ENCODE peak calls at places on chromosome 10, in seven cellular contexts. D is aorta; N is SK-N-SH; Y is esophagus squamous epithelium; G is HCT116; X is CD8-positive, alpha-beta memory T cell; I is transverse colon. A is an unnamed sample.

GRCh38 chr10:32197423-32197822 is 141.2 kb upstream of the KIF5B start:
- DNase-seq in D (no peak), N (no peak), Y (no peak), G (no peak), X (no peak), I (no peak), A (no peak)

GRCh38 chr10:73907841-73908517 is 3.0 kb upstream of the PLAU start:
- DNase-seq in D (peak), N (no peak), Y (no peak), G (no peak), X (no peak), I (peak), A (no peak)

GRCh38 chr10:118698421-118698820 is 56.3 kb downstream of the CACUL1 start:
- DNase-seq in D (peak), N (peak), Y (no peak), G (peak), X (peak), I (peak), A (no peak)

GRCh38 chr10:12875100-12875499 is 126.4 kb downstream of the CCDC3 start:
- DNase-seq in D (peak), N (no peak), Y (no peak), G (no peak), X (no peak), I (no peak), A (no peak)

GRCh38 chr10:125656523-125656922 is 26.4 kb downstream of the TEX36 start:
- DNase-seq in D (no peak), N (no peak), Y (no peak), G (no peak), X (no peak), I (no peak), A (no peak)

GRCh38 chr10:21368728-21369425 is 156.6 kb downstream of the SKIDA1 start:
- DNase-seq in D (no peak), N (no peak), Y (no peak), G (no peak), X (no peak), I (no peak), A (no peak)

GRCh38 chr10:74928742-74929191 is 102.4 kb downstream of the KAT6B start:
- DNase-seq in D (no peak), N (no peak), Y (no peak), G (no peak), X (no peak), I (no peak), A (no peak)

GRCh38 chr10:73908853-73909611 is 1.9 kb upstream of the PLAU start:
- DNase-seq in D (peak), N (no peak), Y (no peak), G (no peak), X (peak), I (peak), A (peak)

GRCh38 chr10:113517165-113517892 is 35.5 kb upstream of the HABP2 start:
- DNase-seq in D (no peak), N (no peak), Y (no peak), G (no peak), X (no peak), I (no peak), A (no peak)

GRCh38 chr10:49220031-49220430 is 31.8 kb upstream of the TMEM273 start:
- DNase-seq in D (no peak), N (no peak), Y (no peak), G (no peak), X (no peak), I (no peak), A (no peak)

GRCh38 chr10:132893090-132893489 is 49.3 kb downstream of the CFAP46 start:
- DNase-seq in D (no peak), N (no peak), Y (no peak), G (no peak), X (no peak), I (no peak), A (no peak)

GRCh38 chr10:87589653-87590052 is 70.0 kb upstream of the PAPSS2 start:
- DNase-seq in D (no peak), N (no peak), Y (no peak), G (no peak), X (no peak), I (no peak), A (no peak)

GRCh38 chr10:132141526-132142395 is 45.0 kb upstream of the DPYSL4 start:
- DNase-seq in D (peak), N (no peak), Y (no peak), G (no peak), X (no peak), I (no peak), A (no peak)

GRCh38 chr10:43130756-43131155 is 7.5 kb upstream of the CSGALNACT2 start:
- DNase-seq in D (peak), N (peak), Y (no peak), G (no peak), X (no peak), I (no peak), A (peak)

GRCh38 chr10:6086375-6087233 is 2.2 kb upstream of the RBM17 start:
- DNase-seq in D (peak), N (peak), Y (peak), G (peak), X (peak), I (peak), A (peak)

GRCh38 chr10:33657154-33657900 is 322.9 kb upstream of the NRP1 start:
- DNase-seq in D (no peak), N (peak), Y (no peak), G (no peak), X (no peak), I (no peak), A (no peak)

GRCh38 chr10:4807803-4808507 is 18.1 kb upstream of the AKR1E2 start:
- DNase-seq in D (no peak), N (no peak), Y (no peak), G (no peak), X (no peak), I (no peak), A (peak)

GRCh38 chr10:120398180-120398579 is 58.8 kb upstream of the PLPP4 start:
- DNase-seq in D (no peak), N (no peak), Y (no peak), G (no peak), X (no peak), I (no peak), A (no peak)

GRCh38 chr10:132910901-132911711 is 31.3 kb downstream of the CFAP46 start:
- DNase-seq in D (no peak), N (no peak), Y (no peak), G (no peak), X (no peak), I (no peak), A (no peak)

GRCh38 chr10:50576245-50576815 is 47.4 kb downstream of the SGMS1 start:
- DNase-seq in D (no peak), N (no peak), Y (no peak), G (no peak), X (no peak), I (no peak), A (no peak)

GRCh38 chr10:83961620-83962019 is 177.7 kb upstream of the GHITM start:
- DNase-seq in D (no peak), N (peak), Y (no peak), G (no peak), X (no peak), I (no peak), A (no peak)

GRCh38 chr10:28939352-28940157 is 262.2 kb downstream of the BAMBI start:
- DNase-seq in D (peak), N (no peak), Y (no peak), G (no peak), X (no peak), I (peak), A (no peak)

GRCh38 chr10:69636626-69637550 is 6.8 kb downstream of the FAM241B start:
- DNase-seq in D (no peak), N (no peak), Y (no peak), G (peak), X (no peak), I (peak), A (no peak)

GRCh38 chr10:7192831-7193348 is 217.9 kb downstream of the SFMBT2 start:
- DNase-seq in D (no peak), N (no peak), Y (no peak), G (no peak), X (peak), I (no peak), A (no peak)

GRCh38 chr10:21157664-21158063 is 260.6 kb upstream of the NEBL start:
- DNase-seq in D (no peak), N (no peak), Y (no peak), G (no peak), X (no peak), I (no peak), A (no peak)

GRCh38 chr10:99248824-99249223 is 13.2 kb upstream of the HPSE2 start:
- DNase-seq in D (no peak), N (no peak), Y (no peak), G (no peak), X (no peak), I (no peak), A (no peak)

GRCh38 chr10:69088801-69089501 is 1.0 kb downstream of the SRGN start:
- DNase-seq in D (no peak), N (no peak), Y (no peak), G (no peak), X (peak), I (no peak), A (no peak)

GRCh38 chr10:119575506-119575905 is 21.3 kb downstream of the TIAL1 start:
- DNase-seq in D (no peak), N (no peak), Y (no peak), G (no peak), X (peak), I (no peak), A (no peak)

GRCh38 chr10:98416989-98417388 is 2.0 kb upstream of the PYROXD2 start:
- DNase-seq in D (no peak), N (no peak), Y (no peak), G (no peak), X (no peak), I (no peak), A (no peak)

GRCh38 chr10:89637108-89637507 is 7.9 kb downstream of the PANK1 start:
- DNase-seq in D (no peak), N (no peak), Y (no peak), G (no peak), X (no peak), I (no peak), A (no peak)

DNA sequence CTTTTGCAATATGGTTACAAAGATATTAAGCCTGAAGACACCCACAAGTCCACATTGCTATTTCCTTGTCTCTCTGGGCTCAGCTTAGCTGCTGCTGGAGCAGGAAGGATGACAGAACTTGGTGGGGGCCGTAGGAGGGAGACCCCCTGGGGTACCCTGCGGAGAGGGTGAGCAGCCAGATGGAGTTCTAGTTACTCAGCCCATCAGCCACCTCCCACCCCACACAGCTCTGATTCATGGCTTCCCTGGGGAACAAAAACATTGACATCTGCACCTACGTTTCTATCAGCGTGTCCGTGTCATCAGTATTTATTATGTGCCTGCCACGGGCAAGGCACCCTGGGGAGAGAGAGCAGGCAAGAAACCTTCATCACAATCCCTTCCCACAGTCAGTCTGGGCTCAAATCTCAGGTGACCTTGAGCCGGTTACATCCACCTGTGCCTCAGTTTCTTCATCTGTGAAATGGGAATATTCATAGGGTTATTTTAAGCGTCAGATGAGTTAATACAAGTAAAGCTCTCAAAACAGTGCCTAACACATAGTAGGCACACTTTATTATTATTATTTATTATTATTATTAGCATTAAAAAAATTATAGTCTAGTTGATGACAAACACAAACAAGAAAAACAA is 131.5 kb downstream of the C10orf105 start:
- DNase-seq in D (no peak), N (no peak), Y (no peak), G (no peak), X (no peak), I (no peak), A (no peak)
- H3K27ac ChIP-seq in D (no peak), N (no peak), Y (no peak), G (no peak), X (no peak), I (no peak), A (no peak)

DNA sequence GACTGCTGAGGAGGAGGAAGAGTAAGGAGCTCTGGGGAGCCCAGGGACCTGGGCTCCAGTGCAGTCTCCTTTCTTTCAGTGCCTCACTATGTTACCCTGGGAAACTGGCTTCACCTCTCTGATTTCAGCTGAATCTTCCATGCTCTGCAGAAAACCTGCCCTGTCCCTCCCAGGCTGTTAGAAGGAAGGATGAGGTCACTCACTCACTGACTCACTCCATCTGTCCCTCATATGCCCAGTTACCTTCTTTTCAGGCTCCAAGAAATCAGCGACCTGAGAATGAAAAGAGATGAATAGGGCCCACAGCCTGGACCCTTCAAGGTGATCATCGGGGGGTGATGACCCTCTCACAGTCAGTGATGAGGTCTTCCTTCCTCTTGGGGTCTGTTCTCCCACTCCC is 481 bp downstream of the SFTPA2 start:
- DNase-seq in D (no peak), N (no peak), Y (no peak), G (no peak), X (no peak), I (no peak), A (no peak)
- H3K27ac ChIP-seq in D (no peak), N (no peak), Y (no peak), G (no peak), X (no peak), I (no peak), A (no peak)

GRCh38 chr10:103492655-103493261 is 747 bp upstream of the NEURL1 start:
- DNase-seq in D (no peak), N (no peak), Y (no peak), G (no peak), X (no peak), I (no peak), A (no peak)
- H3K27ac ChIP-seq in D (no peak), N (peak), Y (no peak), G (no peak), X (no peak), I (no peak), A (no peak)

GRCh38 chr10:122141821-122142651 is 129.1 kb upstream of the BTBD16 start:
- DNase-seq in D (peak), N (no peak), Y (no peak), G (no peak), X (no peak), I (no peak), A (no peak)

GRCh38 chr10:122140941-122141623 is 130.0 kb upstream of the BTBD16 start:
- DNase-seq in D (peak), N (no peak), Y (no peak), G (peak), X (no peak), I (peak), A (peak)

GRCh38 chr10:122140477-122140902 is 130.6 kb upstream of the BTBD16 start:
- DNase-seq in D (no peak), N (peak), Y (no peak), G (no peak), X (no peak), I (no peak), A (no peak)

GRCh38 chr10:122139226-122139625 is 131.9 kb upstream of the BTBD16 start:
- DNase-seq in D (no peak), N (peak), Y (no peak), G (no peak), X (no peak), I (no peak), A (no peak)

DNA sequence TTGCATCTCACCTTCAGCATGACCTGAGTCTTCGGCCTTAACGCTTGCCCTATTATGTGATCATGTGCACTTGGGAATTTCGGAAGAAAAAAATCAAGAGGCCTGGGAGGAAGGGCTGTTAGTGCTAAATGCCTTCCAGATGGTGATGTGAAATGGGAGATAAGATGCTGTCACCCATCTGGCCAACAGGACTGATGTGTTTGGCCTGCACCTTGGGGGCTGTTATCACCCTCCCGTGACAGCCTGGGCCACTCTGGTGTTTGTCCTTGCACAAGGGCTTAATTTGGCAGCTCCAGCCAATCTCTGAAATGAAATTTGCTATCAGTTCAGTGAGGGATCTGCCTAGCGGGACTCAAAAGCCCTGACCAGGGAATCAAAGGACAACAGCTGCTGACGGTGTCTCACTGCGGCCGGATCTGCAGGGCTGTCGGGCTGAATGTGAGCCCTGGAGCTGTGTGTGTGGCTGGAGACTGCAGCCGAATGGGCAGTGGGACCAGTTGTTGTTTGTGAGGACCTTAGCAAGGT is 131.4 kb upstream of the BTBD16 start:
- DNase-seq in D (no peak), N (peak), Y (no peak), G (no peak), X (no peak), I (no peak), A (no peak)
- H3K27ac ChIP-seq in D (peak), N (peak), Y (peak), G (no peak), X (no peak), I (peak), A (no peak)